ENCODE peak calls at places on chromosomes 4 and X, in five cellular contexts. K, W, F, I and D are unnamed samples.

GRCh38 chr4:48698029-48698901 is 81.8 kb downstream of the FRYL start:
- DNase-seq in I (peak; percentile 52), W (peak; percentile 57), K (no peak), F (peak; percentile 75), D (peak; percentile 69)

GRCh38 chrX:39855748-39856129 is 242.0 kb downstream of the BCOR start:
- DNase-seq in F (peak; percentile 45), I (peak; percentile 26), W (no peak), K (no peak), D (no peak)

GRCh38 chr4:144782345-144782744 is 136.4 kb downstream of the HHIP start:
- DNase-seq in W (no peak), I (no peak), K (no peak), F (no peak), D (no peak)

GRCh38 chr4:6546681-6547447 is 28.1 kb upstream of the MAN2B2 start:
- DNase-seq in I (peak; percentile 86), K (no peak), W (peak; percentile 37), F (peak; percentile 31), D (peak; percentile 41)

GRCh38 chrX:107856289-107856688 is 30.6 kb downstream of the MID2 start:
- DNase-seq in F (no peak), I (no peak), K (no peak), W (no peak), D (no peak)

GRCh38 chr4:114109776-114110175 is 130.3 kb upstream of the ARSJ start:
- DNase-seq in W (no peak), I (no peak), K (no peak), F (no peak), D (no peak)

GRCh38 chrX:13646154-13646549 is 6.8 kb upstream of the TCEANC start:
- DNase-seq in F (peak; percentile 71), I (peak; percentile 54), W (peak; percentile 62), K (no peak), D (peak; percentile 57)

GRCh38 chrX:70494441-70494840 is 49.8 kb downstream of the DLG3 start:
- DNase-seq in W (no peak), F (no peak), I (no peak), K (no peak), D (no peak)

GRCh38 chr4:10205223-10205622 is 88.6 kb upstream of the WDR1 start:
- DNase-seq in K (no peak), W (no peak), F (no peak), I (no peak), D (no peak)

GRCh38 chrX:107324493-107325310 is 118.3 kb downstream of the DNAAF6 start:
- DNase-seq in I (peak; percentile 29), K (no peak), W (no peak), F (peak; percentile 18), D (no peak)

GRCh38 chrX:144801786-144802185 is 445.5 kb upstream of the SPANXN1 start:
- DNase-seq in W (no peak), K (no peak), F (no peak), I (peak; percentile 1), D (no peak)

GRCh38 chr4:37531156-37531555 is 155.0 kb downstream of the RELL1 start:
- DNase-seq in W (no peak), K (no peak), F (no peak), I (no peak), D (no peak)

GRCh38 chr4:47145630-47146029 is 114.3 kb downstream of the GABRB1 start:
- DNase-seq in K (no peak), W (no peak), F (no peak), I (no peak), D (no peak)

GRCh38 chr4:94939791-94940530 is 182.2 kb downstream of the BMPR1B start:
- DNase-seq in F (no peak), I (peak; percentile 10), K (no peak), W (no peak), D (no peak)

GRCh38 chr4:40681600-40682297 is 52.1 kb upstream of the RBM47 start:
- DNase-seq in W (no peak), I (no peak), K (no peak), F (no peak), D (no peak)

GRCh38 chr4:184684491-184685189 is 35.1 kb downstream of the PRIMPOL start:
- DNase-seq in I (peak; percentile 17), F (no peak), W (no peak), K (no peak), D (no peak)

GRCh38 chr4:8513931-8514330 is 66.3 kb upstream of the GPR78 start:
- DNase-seq in I (no peak), W (no peak), F (no peak), K (no peak), D (no peak)

GRCh38 chrX:135389717-135390116 is 32.0 kb upstream of the SMIM10L2A start:
- DNase-seq in I (no peak), F (peak; percentile 52), K (no peak), W (peak; percentile 14), D (no peak)

GRCh38 chrX:115460565-115460888 is 100.4 kb upstream of the PLS3 start:
- DNase-seq in F (no peak), I (peak; percentile 9), K (no peak), W (no peak), D (no peak)